ENCODE peak calls at places on chromosome 14, in eight cellular contexts. D is activated CD4-positive, alpha-beta T cell treated with anti-CD3 and anti-CD28 coated beads for 1 hour; U is H7; L is upper lobe of right lung; C is T-helper 9 cell; O is activated naive CD4-positive, alpha-beta T cell treated with anti-CD3 and anti-CD28 coated beads, Interleukin-2, amount 50 U/mL, for 72 hours; J is fibroblast of mammary gland; A is NCI-H1930. S is an unnamed sample.

GRCh38 chr14:76348898-76349297 is 27.0 kb upstream of the ESRRB start:
- DNase-seq in C (no peak), A (no peak), O (no peak), L (no peak), D (no peak), U (peak), J (peak), S (no peak)

GRCh38 chr14:103195828-103196615 is 72.8 kb downstream of the TNFAIP2 start:
- DNase-seq in C (no peak), D (no peak), J (no peak), U (no peak), O (no peak), L (no peak), A (no peak), S (no peak)

GRCh38 chr14:57189070-57189469 is 79.6 kb downstream of the EXOC5 start:
- DNase-seq in L (no peak), U (peak), A (no peak), O (no peak), C (no peak), J (peak), D (no peak), S (no peak)

GRCh38 chr14:58866386-58866785 is 228.6 kb downstream of the DACT1 start:
- DNase-seq in J (no peak), O (no peak), A (no peak), C (no peak), D (no peak), L (no peak), U (no peak), S (no peak)

GRCh38 chr14:105205718-105206208 is 24.7 kb upstream of the NUDT14 start:
- DNase-seq in U (peak), L (peak), O (no peak), C (no peak), J (no peak), D (no peak), A (no peak), S (no peak)

GRCh38 chr14:24978862-24979724 is 70.9 kb downstream of the STXBP6 start:
- DNase-seq in O (no peak), L (no peak), J (no peak), A (no peak), C (no peak), D (no peak), U (no peak), S (no peak)

GRCh38 chr14:82757775-82758174 is 1224.1 kb upstream of the SEL1L start:
- DNase-seq in U (no peak), D (no peak), O (no peak), J (no peak), C (no peak), L (no peak), A (no peak), S (no peak)

GRCh38 chr14:85280074-85280473 is 249.9 kb upstream of the FLRT2 start:
- DNase-seq in D (no peak), A (no peak), J (peak), O (no peak), U (no peak), C (no peak), L (no peak), S (no peak)

GRCh38 chr14:51386983-51387730 is 147.1 kb downstream of the TMX1 start:
- DNase-seq in O (no peak), A (no peak), J (peak), D (no peak), L (no peak), U (no peak), C (no peak), S (no peak)

GRCh38 chr14:72679591-72680151 is 214.2 kb downstream of the DPF3 start:
- DNase-seq in A (no peak), O (no peak), U (peak), J (no peak), D (no peak), C (no peak), L (no peak), S (peak)

GRCh38 chr14:103995876-103996275 is 53.5 kb upstream of the RD3L start:
- DNase-seq in O (no peak), L (no peak), A (no peak), C (no peak), D (no peak), U (no peak), J (no peak), S (no peak)

GRCh38 chr14:29853272-29853671 is 74.4 kb downstream of the PRKD1 start:
- DNase-seq in C (no peak), A (no peak), D (no peak), U (no peak), L (no peak), O (no peak), J (no peak), S (no peak)

GRCh38 chr14:57875296-57875695 is 9.4 kb upstream of the SLC35F4 start:
- DNase-seq in A (no peak), J (no peak), U (no peak), O (no peak), D (no peak), L (no peak), C (no peak), S (no peak)